ENCODE peak calls at places on chromosome 11, in seven cellular contexts. H is neural progenitor cell, E is endodermal cell, F is right lobe of liver, G is ovary, S is suprapubic skin, M is esophagus squamous epithelium. C is an unnamed sample. For H3K4me1, the result is how much of the 10 kb centered on the place peaks cover.

GRCh38 chr11:134022748-134023147 is 46.1 kb upstream of the JAM3 start:
- DNase-seq in H (no peak), F (no peak), E (no peak), M (no peak), S (no peak), G (no peak), C (no peak)

GRCh38 chr11:105609832-105610781 is at the start of gene GRIA4:
- DNase-seq in M (no peak), S (peak), G (no peak), H (peak), E (peak), F (no peak), C (peak)

GRCh38 chr11:9384535-9385287 is at the start of gene IPO7:
- DNase-seq in M (peak), S (peak), H (peak), F (peak), G (peak), E (peak), C (peak)

GRCh38 chr11:67584881-67585873 is 1.6 kb downstream of the GSTP1 start:
- DNase-seq in F (no peak), E (no peak), H (no peak), M (no peak), G (no peak), S (no peak), C (no peak)

GRCh38 chr11:13972033-13972910 is 9.7 kb downstream of the SPON1 start:
- DNase-seq in H (no peak), G (peak), E (no peak), S (no peak), M (no peak), F (no peak), C (no peak)

GRCh38 chr11:10845589-10845988 is 12.3 kb downstream of the ZBED5 start:
- DNase-seq in G (no peak), E (no peak), H (no peak), F (no peak), S (no peak), M (no peak), C (no peak)

GRCh38 chr11:43557553-43558031 is 122.9 kb upstream of the HSD17B12 start:
- DNase-seq in S (no peak), F (no peak), H (peak), M (no peak), G (peak), E (peak), C (no peak)

GRCh38 chr11:81674211-81674610 is 1059.5 kb downstream of the FAM181B start:
- DNase-seq in M (no peak), S (no peak), E (no peak), G (no peak), F (no peak), H (no peak), C (no peak)

GRCh38 chr11:99683933-99684332 is 663.2 kb downstream of the CNTN5 start:
- DNase-seq in F (no peak), M (no peak), E (no peak), G (no peak), S (no peak), H (no peak), C (no peak)

GRCh38 chr11:63610604-63611394 is 3.4 kb downstream of the PLAAT3 start:
- DNase-seq in F (no peak), S (peak), E (peak), G (no peak), H (peak), M (no peak), C (no peak)

GRCh38 chr11:126359431-126360048 is 4.1 kb downstream of the ST3GAL4 start:
- DNase-seq in E (no peak), F (no peak), S (peak), M (no peak), H (no peak), G (peak), C (no peak)

GRCh38 chr11:17986711-17987220 is 26.1 kb downstream of the SERGEF start:
- DNase-seq in F (no peak), H (no peak), S (no peak), G (no peak), E (no peak), M (no peak), C (no peak)

GRCh38 chr11:120180571-120181445 is 30.0 kb upstream of the OAF start:
- DNase-seq in M (no peak), H (peak), E (peak), F (no peak), G (peak), S (peak), C (peak)

GRCh38 chr11:44785856-44786606 is 59.3 kb downstream of the TSPAN18 start:
- DNase-seq in F (no peak), E (peak), G (no peak), M (no peak), S (no peak), H (peak), C (no peak)
- TF ChIP-seq CTCF in F (no peak), E (peak), G (no peak), M (no peak), S (no peak), H (peak), C (no peak)

GRCh38 chr11:1864216-1864615 is 11.3 kb downstream of the LSP1 start:
- DNase-seq in M (no peak), E (no peak), H (no peak), S (no peak), G (no peak), F (peak), C (no peak)

GRCh38 chr11:1863352-1864215 is 10.7 kb downstream of the LSP1 start:
- DNase-seq in H (peak), G (peak), S (peak), E (peak), F (peak), M (no peak), C (peak)

GRCh38 chr11:1866226-1866625 is 13.3 kb downstream of the LSP1 start:
- DNase-seq in S (no peak), G (no peak), F (peak), E (no peak), H (no peak), M (no peak), C (no peak)

GRCh38 chr11:1866776-1867175 is 13.9 kb downstream of the LSP1 start:
- DNase-seq in E (no peak), H (no peak), G (no peak), S (no peak), F (peak), M (no peak), C (no peak)

DNA sequence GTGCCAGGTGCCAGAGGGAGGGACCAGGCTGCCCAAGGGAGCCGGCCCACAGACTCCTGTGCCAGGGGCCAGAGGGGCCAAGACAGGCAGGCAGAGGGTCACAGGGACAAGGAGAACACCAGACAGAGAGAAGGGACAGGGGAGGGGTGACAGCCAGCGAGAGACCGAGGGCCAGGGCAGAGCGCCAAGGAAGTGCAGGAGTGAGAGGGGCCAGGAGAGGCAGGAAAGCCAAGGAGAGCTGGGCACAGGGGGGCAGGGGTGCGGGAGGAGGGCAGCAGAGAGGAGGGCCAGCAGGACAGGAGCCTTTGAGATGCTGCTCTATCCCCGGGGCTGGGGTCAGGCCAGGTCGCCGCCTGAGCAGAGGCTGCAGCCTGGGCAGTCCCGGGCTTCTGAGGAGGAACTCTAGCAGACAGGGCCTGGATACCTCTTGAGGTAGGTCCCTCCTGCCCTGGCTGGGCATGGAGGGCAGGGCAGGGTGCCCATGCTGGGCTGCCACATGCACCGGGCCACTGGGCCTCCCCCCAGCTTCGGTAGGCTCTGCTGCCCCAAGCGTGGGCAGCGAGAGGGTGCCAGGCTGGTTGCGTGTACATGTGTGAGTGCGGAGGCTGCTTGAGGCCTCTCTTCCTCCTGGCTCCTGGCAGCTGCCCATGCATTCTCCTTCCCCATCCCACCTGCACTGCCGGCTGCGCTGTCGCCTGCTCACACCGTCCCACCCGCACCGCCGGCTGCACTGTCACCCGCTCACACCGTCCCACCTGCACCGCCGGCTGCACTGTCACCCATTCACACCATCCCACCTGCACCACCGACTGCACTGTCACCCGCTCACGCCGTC is 12.2 kb downstream of the LSP1 start:
- DNase-seq in M (no peak), E (no peak), H (peak), G (no peak), S (no peak), F (peak), C (no peak)
- H3K4me1 ChIP-seq in M (under half), E (under half), H (under half), G (under half), S (half or more), F (under half), C (half or more)

GRCh38 chr11:101390539-101390938 is 193.3 kb downstream of the TRPC6 start:
- DNase-seq in M (no peak), E (no peak), F (no peak), H (no peak), S (no peak), G (no peak), C (no peak)
- TF ChIP-seq CTCF in M (peak), E (peak), F (peak), H (peak), S (no peak), G (no peak), C (no peak)

GRCh38 chr11:30552839-30553238 is 33.3 kb downstream of the MPPED2 start:
- DNase-seq in H (no peak), G (no peak), M (no peak), F (no peak), S (no peak), E (peak), C (no peak)
- H3K4me1 ChIP-seq in H (under half), G (under half), M (under half), F (under half), S (under half), E (under half), C (under half)

C was measured in ascending aorta.